ENCODE peak calls at places on chromosomes 16 and 17, in nine cellular contexts. B is prostate gland, V is neural progenitor cell, A is cardiac muscle cell, U is MM.1S, X is spleen, M is stomach, W is H9, I is keratinocyte. D is an unnamed sample. For H3K4me1, the result is how much of the 10 kb centered on the place peaks cover.

GRCh38 chr17:65472602-65473001 is 88.8 kb downstream of the AXIN2 start:
- DNase-seq in B (no peak), V (no peak), A (peak), U (no peak), X (no peak), M (no peak), W (no peak), I (no peak), D (peak)

GRCh38 chr16:79600636-79601091 is at the start of gene MAF:
- DNase-seq in B (peak), V (peak), A (peak), U (peak), X (peak), M (peak), W (peak), I (peak), D (peak)

GRCh38 chr17:73562896-73563295 is 81.3 kb downstream of the SDK2 start:
- DNase-seq in B (no peak), V (no peak), A (no peak), U (no peak), X (no peak), M (no peak), W (no peak), I (no peak), D (no peak)

GRCh38 chr17:79875511-79875910 is 36.3 kb upstream of the CBX4 start:
- DNase-seq in B (no peak), V (no peak), A (no peak), U (no peak), X (no peak), M (no peak), W (no peak), I (no peak), D (no peak)

GRCh38 chr17:31443386-31443785 is 51.9 kb downstream of the RAB11FIP4 start:
- DNase-seq in B (no peak), V (no peak), A (no peak), U (no peak), X (peak), M (no peak), W (no peak), I (no peak), D (no peak)

GRCh38 chr16:66988197-66988788 is at the start of gene CES4A:
- DNase-seq in B (no peak), V (no peak), A (peak), U (no peak), X (no peak), M (no peak), W (no peak), I (peak), D (no peak)

GRCh38 chr17:5804226-5804625 is 219.9 kb upstream of the NLRP1 start:
- DNase-seq in B (no peak), V (no peak), A (no peak), U (no peak), X (no peak), M (no peak), W (peak), I (no peak), D (no peak)

GRCh38 chr17:6721744-6722143 is 8.6 kb upstream of the SLC13A5 start:
- DNase-seq in B (no peak), V (no peak), A (no peak), U (no peak), X (no peak), M (no peak), W (no peak), I (no peak), D (no peak)

GRCh38 chr17:8326591-8327583 is 12.8 kb upstream of the ODF4 start:
- DNase-seq in B (no peak), V (peak), A (peak), U (no peak), X (no peak), M (peak), W (no peak), I (no peak), D (peak)

GRCh38 chr17:4249452-4250029 is 14.2 kb downstream of the ANKFY1 start:
- DNase-seq in B (no peak), V (peak), A (peak), U (peak), X (no peak), M (no peak), W (no peak), I (no peak), D (no peak)

GRCh38 chr16:15457958-15458357 is 23.6 kb downstream of the BMERB1 start:
- DNase-seq in B (no peak), V (no peak), A (no peak), U (no peak), X (no peak), M (no peak), W (no peak), I (no peak), D (no peak)

GRCh38 chr17:39705786-39706348 is 6.0 kb downstream of the ERBB2 start:
- DNase-seq in B (peak), V (no peak), A (no peak), U (no peak), X (no peak), M (peak), W (peak), I (no peak), D (peak)

GRCh38 chr16:24499193-24499814 is 40.1 kb upstream of the RBBP6 start:
- DNase-seq in B (no peak), V (peak), A (peak), U (peak), X (no peak), M (no peak), W (peak), I (no peak), D (peak)

GRCh38 chr16:28112908-28113307 is 49.4 kb upstream of the GSG1L start:
- DNase-seq in B (no peak), V (no peak), A (no peak), U (no peak), X (no peak), M (no peak), W (no peak), I (no peak), D (no peak)

GRCh38 chr17:8249621-8250020 is 532 bp downstream of the PFAS start:
- DNase-seq in B (no peak), V (no peak), A (no peak), U (no peak), X (no peak), M (no peak), W (no peak), I (no peak), D (no peak)

GRCh38 chr17:21371511-21372081 is 4.6 kb upstream of the KCNJ12 start:
- DNase-seq in B (no peak), V (no peak), A (no peak), U (no peak), X (no peak), M (no peak), W (no peak), I (no peak), D (no peak)

GRCh38 chr17:31722251-31723056 is 136.6 kb downstream of the COPRS start:
- DNase-seq in B (no peak), V (no peak), A (peak), U (no peak), X (no peak), M (peak), W (no peak), I (no peak), D (no peak)

GRCh38 chr16:84940670-84941551 is 70.4 kb downstream of the ZDHHC7 start:
- DNase-seq in B (no peak), V (no peak), A (peak), U (no peak), X (no peak), M (no peak), W (no peak), I (no peak), D (peak)

GRCh38 chr16:69350536-69351133 is 951 bp downstream of the TMED6 start:
- DNase-seq in B (no peak), V (no peak), A (no peak), U (no peak), X (peak), M (peak), W (no peak), I (no peak), D (no peak)

GRCh38 chr16:75027520-75028300 is 28.9 kb downstream of the ZNRF1 start:
- DNase-seq in B (no peak), V (no peak), A (no peak), U (no peak), X (no peak), M (no peak), W (no peak), I (no peak), D (no peak)

GRCh38 chr17:40097931-40098845 is 2.2 kb downstream of the NR1D1 start:
- DNase-seq in B (peak), V (no peak), A (peak), U (peak), X (no peak), M (peak), W (no peak), I (peak), D (peak)

GRCh38 chr17:59746849-59747445 is 39.5 kb downstream of the VMP1 start:
- DNase-seq in B (no peak), V (peak), A (peak), U (peak), X (no peak), M (no peak), W (no peak), I (no peak), D (no peak)

GRCh38 chr16:24130494-24131085 is 125.5 kb upstream of the CACNG3 start:
- DNase-seq in B (no peak), V (peak), A (no peak), U (no peak), X (no peak), M (no peak), W (no peak), I (no peak), D (no peak)

GRCh38 chr16:84829168-84829965 is 9.6 kb downstream of the CRISPLD2 start:
- DNase-seq in B (no peak), V (peak), A (peak), U (no peak), X (no peak), M (no peak), W (no peak), I (no peak), D (no peak)

GRCh38 chr17:34370997-34371395 is 8.0 kb upstream of the CCL1 start:
- DNase-seq in B (peak), V (no peak), A (no peak), U (peak), X (no peak), M (no peak), W (peak), I (peak), D (no peak)

GRCh38 chr16:67535201-67535600 is 6.6 kb downstream of the RIPOR1 start:
- DNase-seq in B (no peak), V (no peak), A (no peak), U (no peak), X (no peak), M (no peak), W (no peak), I (no peak), D (no peak)

GRCh38 chr17:50035421-50035879 is 20.5 kb upstream of the ITGA3 start:
- DNase-seq in B (no peak), V (no peak), A (no peak), U (no peak), X (no peak), M (no peak), W (no peak), I (no peak), D (no peak)

GRCh38 chr17:8119575-8120519 is 1.5 kb upstream of the ALOXE3 start:
- DNase-seq in B (peak), V (peak), A (peak), U (peak), X (peak), M (peak), W (peak), I (peak), D (peak)

GRCh38 chr17:45103269-45103795 is 29.0 kb downstream of the PLCD3 start:
- DNase-seq in B (no peak), V (no peak), A (no peak), U (no peak), X (no peak), M (no peak), W (no peak), I (no peak), D (no peak)

GRCh38 chr16:89581045-89581695 is 5.6 kb downstream of the CPNE7 start:
- DNase-seq in B (no peak), V (no peak), A (peak), U (no peak), X (no peak), M (no peak), W (no peak), I (no peak), D (no peak)

GRCh38 chr17:74815671-74816370 is 39.7 kb upstream of the NAT9 start:
- DNase-seq in B (no peak), V (peak), A (no peak), U (no peak), X (no peak), M (no peak), W (peak), I (no peak), D (no peak)

GRCh38 chr16:50297301-50298074 is 31.1 kb downstream of the ADCY7 start:
- DNase-seq in B (no peak), V (no peak), A (no peak), U (no peak), X (peak), M (no peak), W (peak), I (no peak), D (peak)

GRCh38 chr17:4436846-4437245 is 3.1 kb downstream of the SPNS3 start:
- DNase-seq in B (no peak), V (no peak), A (no peak), U (no peak), X (no peak), M (no peak), W (no peak), I (no peak), D (no peak)

GRCh38 chr17:4583796-4584124 is 569 bp upstream of the SMTNL2 start:
- DNase-seq in B (no peak), V (peak), A (peak), U (no peak), X (peak), M (no peak), W (peak), I (no peak), D (no peak)

GRCh38 chr17:81859906-81860755 is at the start of gene P4HB:
- DNase-seq in B (no peak), V (no peak), A (peak), U (no peak), X (peak), M (no peak), W (no peak), I (no peak), D (peak)

GRCh38 chr17:80660527-80661198 is 116.0 kb downstream of the RPTOR start:
- DNase-seq in B (no peak), V (no peak), A (no peak), U (no peak), X (no peak), M (no peak), W (peak), I (no peak), D (no peak)

GRCh38 chr17:43908111-43908721 is 880 bp upstream of the MPP2 start:
- DNase-seq in B (peak), V (peak), A (peak), U (no peak), X (no peak), M (peak), W (peak), I (no peak), D (no peak)

GRCh38 chr17:43905400-43905984 is 1.8 kb downstream of the MPP2 start:
- DNase-seq in B (no peak), V (peak), A (no peak), U (no peak), X (no peak), M (no peak), W (peak), I (no peak), D (no peak)

GRCh38 chr17:43906951-43907424 is 348 bp downstream of the MPP2 start:
- DNase-seq in B (no peak), V (no peak), A (no peak), U (no peak), X (no peak), M (no peak), W (peak), I (no peak), D (no peak)

GRCh38 chr17:43905985-43906852 is 1.1 kb downstream of the MPP2 start:
- DNase-seq in B (no peak), V (peak), A (peak), U (no peak), X (no peak), M (peak), W (peak), I (no peak), D (peak)

DNA sequence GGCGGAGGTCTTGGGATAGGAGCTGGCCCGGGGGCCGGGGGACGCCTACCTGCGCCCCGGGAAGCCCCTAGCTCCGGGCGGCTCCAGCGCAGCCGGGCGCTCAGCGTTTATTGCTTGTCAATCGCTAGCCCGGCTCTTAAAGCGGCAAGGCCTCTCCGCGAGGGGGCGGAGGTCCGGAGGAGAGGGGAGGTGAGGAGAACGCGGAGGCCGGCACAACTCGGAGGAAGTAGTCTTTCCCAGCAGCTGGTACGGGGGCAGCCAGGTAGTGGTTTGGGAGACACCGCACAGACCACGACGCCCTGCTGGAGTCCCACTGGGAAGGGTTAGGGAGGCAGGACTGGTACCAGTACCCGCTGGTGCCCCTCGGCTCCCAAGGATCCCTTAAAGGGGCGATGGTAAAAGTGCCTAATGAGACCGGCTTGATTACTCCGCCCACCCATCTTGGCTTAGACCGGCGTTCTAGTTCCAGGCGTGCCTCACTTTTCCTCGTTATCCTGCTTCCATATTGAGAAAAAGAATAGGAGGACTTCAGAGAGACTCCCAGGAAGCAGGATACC is at the start of gene MPP2:
- DNase-seq in B (peak), V (peak), A (peak), U (no peak), X (peak), M (peak), W (peak), I (no peak), D (peak)
- TF ChIP-seq CTCF in B (no peak), V (peak), A (peak), U (no peak), X (no peak), M (peak), W (no peak), I (no peak), D (no peak)

GRCh38 chr17:2266865-2267228 is 36.7 kb downstream of the SMG6 start:
- DNase-seq in B (no peak), V (no peak), A (no peak), U (no peak), X (no peak), M (no peak), W (no peak), I (no peak), D (no peak)
- H3K4me1 ChIP-seq in B (under half), V (under half), A (under half), U (under half), X (under half), M (under half), W (under half), I (under half), D (under half)

GRCh38 chr17:527247-527646 is 174.6 kb upstream of the RPH3AL start:
- DNase-seq in B (no peak), V (no peak), A (no peak), U (no peak), X (no peak), M (no peak), W (no peak), I (no peak), D (no peak)
- H3K27ac ChIP-seq in B (no peak), V (no peak), A (no peak), U (no peak), X (peak), M (no peak), W (no peak), I (no peak), D (no peak)

DNA sequence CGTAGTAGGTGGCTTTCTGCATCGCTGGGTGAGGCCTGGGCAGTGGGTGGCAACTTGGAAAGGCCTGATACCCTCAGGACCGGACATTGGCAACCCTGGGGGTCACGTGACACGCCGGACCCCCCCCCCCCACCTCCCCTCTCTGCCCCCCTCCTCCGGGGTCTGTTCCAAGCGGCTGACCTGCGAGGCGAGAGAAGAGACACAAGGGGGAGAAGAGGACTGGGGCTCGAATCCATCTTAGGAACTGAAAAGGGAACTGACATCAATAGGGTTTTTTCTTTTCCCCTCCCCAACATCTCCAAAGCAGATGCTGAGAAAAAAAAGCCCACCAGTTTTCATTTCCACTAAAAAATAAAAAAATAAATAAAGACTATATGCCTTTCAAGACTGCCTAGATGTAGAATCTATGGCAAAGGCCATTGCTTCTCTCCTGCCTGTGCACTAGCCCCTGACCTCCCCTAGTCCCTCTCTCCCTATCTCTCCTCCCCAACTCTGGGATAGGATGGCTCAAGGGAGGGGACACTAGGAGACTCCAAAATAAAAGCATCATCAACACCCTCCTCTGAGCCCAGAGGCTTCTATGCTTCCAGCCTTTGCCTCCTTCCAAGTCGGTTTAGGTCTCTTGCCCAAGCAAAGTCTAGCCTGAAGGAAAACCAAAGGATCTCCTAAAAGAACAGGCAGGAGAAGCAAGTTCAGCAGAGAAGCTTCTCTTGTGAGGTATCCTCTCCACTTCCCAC is 7.7 kb upstream of the HOXB2 start:
- DNase-seq in B (no peak), V (peak), A (no peak), U (no peak), X (no peak), M (no peak), W (peak), I (no peak), D (no peak)
- TF ChIP-seq CTCF in B (no peak), V (no peak), A (no peak), U (no peak), X (no peak), M (no peak), W (no peak), I (no peak), D (no peak)

GRCh38 chr17:27980035-27980434 is 62.4 kb upstream of the NLK start:
- DNase-seq in B (no peak), V (no peak), A (peak), U (no peak), X (no peak), M (no peak), W (no peak), I (peak), D (no peak)
- H3K4me1 ChIP-seq in B (under half), V (under half), A (under half), U (under half), X (under half), M (under half), W (under half), I (under half), D (under half)

GRCh38 chr17:38578229-38578628 is 27.5 kb downstream of the SRCIN1 start:
- DNase-seq in B (no peak), V (peak), A (no peak), U (no peak), X (no peak), M (no peak), W (peak), I (no peak), D (no peak)

GRCh38 chr17:38577244-38577643 is 28.5 kb downstream of the SRCIN1 start:
- DNase-seq in B (no peak), V (no peak), A (no peak), U (no peak), X (no peak), M (no peak), W (no peak), I (no peak), D (no peak)

GRCh38 chr17:38574712-38575111 is 31.0 kb downstream of the SRCIN1 start:
- DNase-seq in B (no peak), V (no peak), A (no peak), U (no peak), X (no peak), M (no peak), W (no peak), I (no peak), D (no peak)

GRCh38 chr17:38577645-38578173 is 28.0 kb downstream of the SRCIN1 start:
- DNase-seq in B (no peak), V (no peak), A (no peak), U (no peak), X (no peak), M (no peak), W (no peak), I (no peak), D (no peak)

DNA sequence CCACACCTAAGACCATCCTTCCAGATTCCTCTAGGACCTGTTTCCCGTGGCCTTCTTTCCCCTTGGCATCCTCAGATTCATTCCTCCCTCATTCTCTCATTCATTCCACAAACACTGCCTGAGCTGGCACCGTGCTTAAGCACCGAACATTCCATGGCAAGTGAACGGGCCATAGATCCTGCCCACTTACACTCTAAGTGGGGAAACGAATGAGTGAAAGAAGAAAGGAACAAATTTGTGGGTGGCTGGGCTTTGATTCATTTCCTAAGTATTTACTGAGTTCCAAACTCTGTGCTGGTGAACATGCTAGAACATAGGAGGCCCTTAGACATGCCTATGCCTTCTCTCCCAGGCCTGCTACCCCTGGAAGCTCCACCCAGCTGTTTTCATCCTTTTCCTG is 30.0 kb downstream of the SRCIN1 start:
- DNase-seq in B (no peak), V (no peak), A (no peak), U (no peak), X (no peak), M (no peak), W (no peak), I (no peak), D (no peak)
- H3K27ac ChIP-seq in B (no peak), V (no peak), A (no peak), U (no peak), X (no peak), M (no peak), W (no peak), I (no peak), D (no peak)

D was measured in upper lobe of right lung.